ENCODE peak calls at places on chromosomes 7 and 10, in six cellular contexts. A is endothelial cell, Q is retinal pigment epithelial cell, M is A549, U is cardiac fibroblast, B is left ventricle myocardium inferior. N is an unnamed sample.

GRCh38 chr7:51028128-51028830 is 245.6 kb upstream of the GRB10 start:
- DNase-seq in U (no peak), A (no peak), M (no peak), B (no peak), Q (no peak), N (no peak)

GRCh38 chr10:37146443-37146842 is 21.0 kb downstream of the ANKRD30A start:
- DNase-seq in B (no peak), Q (no peak), U (no peak), M (no peak), A (no peak), N (no peak)

GRCh38 chr10:93181929-93182327 is 108.2 kb downstream of the CYP26A1 start:
- DNase-seq in Q (no peak), M (no peak), A (no peak), B (no peak), U (no peak), N (no peak)

GRCh38 chr10:58362026-58362799 is 23.0 kb upstream of the TFAM start:
- DNase-seq in B (no peak), U (peak), A (no peak), M (no peak), Q (no peak), N (no peak)

GRCh38 chr10:131200856-131201470 is 110.6 kb downstream of the TCERG1L start:
- DNase-seq in Q (no peak), M (no peak), A (no peak), B (no peak), U (no peak), N (no peak)

GRCh38 chr7:71120096-71120495 is 11.8 kb upstream of the GALNT17 start:
- DNase-seq in A (no peak), M (no peak), B (no peak), U (no peak), Q (no peak), N (no peak)

GRCh38 chr10:15642095-15642494 is 77.6 kb downstream of the ITGA8 start:
- DNase-seq in A (no peak), B (no peak), U (peak), M (no peak), Q (no peak), N (no peak)

GRCh38 chr7:4873071-4873944 is 10.2 kb downstream of the RADIL start:
- DNase-seq in Q (no peak), A (no peak), M (no peak), U (no peak), B (no peak), N (no peak)

GRCh38 chr10:36681751-36682633 is 443.4 kb upstream of the ANKRD30A start:
- DNase-seq in A (no peak), U (no peak), Q (no peak), M (no peak), B (no peak), N (no peak)

GRCh38 chr10:5089869-5090268 is 4.3 kb upstream of the AKR1C3 start:
- DNase-seq in B (no peak), A (peak), Q (no peak), M (no peak), U (peak), N (no peak)
- TF ChIP-seq CTCF in B (peak), A (peak), Q (peak), M (no peak), U (peak), N (no peak)

GRCh38 chr10:23079700-23080099 is 15.7 kb upstream of the MSRB2 start:
- DNase-seq in B (no peak), A (no peak), U (no peak), Q (no peak), M (no peak), N (no peak)

GRCh38 chr10:23080211-23080724 is 15.1 kb upstream of the MSRB2 start:
- DNase-seq in Q (no peak), A (no peak), M (no peak), U (no peak), B (no peak), N (no peak)

GRCh38 chr10:23081156-23081833 is 14.1 kb upstream of the MSRB2 start:
- DNase-seq in A (no peak), Q (no peak), B (no peak), M (no peak), U (no peak), N (no peak)

GRCh38 chr10:23078114-23078513 is 17.3 kb upstream of the MSRB2 start:
- DNase-seq in Q (no peak), M (no peak), A (no peak), U (no peak), B (no peak), N (no peak)

DNA sequence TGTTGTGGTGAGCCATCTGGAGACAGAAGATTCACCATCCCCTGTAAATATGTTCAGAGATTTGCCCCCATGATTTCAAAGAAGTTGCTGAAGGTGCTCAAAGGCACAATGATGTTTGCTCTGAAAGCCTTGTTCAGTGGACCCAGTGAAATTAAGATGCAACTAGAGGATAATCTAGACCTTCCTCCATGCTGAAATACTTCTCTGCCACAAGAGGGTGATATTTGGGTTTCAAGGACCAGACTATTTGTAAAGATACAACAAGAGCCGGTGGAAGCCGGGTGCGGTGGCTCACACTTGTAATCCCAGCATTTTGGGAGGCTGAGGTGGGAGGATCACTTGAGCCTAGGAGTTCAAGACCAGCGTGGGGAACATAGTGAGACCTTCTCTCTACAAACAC is 13.5 kb upstream of the MSRB2 start:
- DNase-seq in Q (no peak), A (no peak), B (no peak), U (peak), M (peak), N (no peak)
- TF ChIP-seq CTCF in Q (peak), A (no peak), B (peak), U (peak), M (peak), N (no peak)

DNA sequence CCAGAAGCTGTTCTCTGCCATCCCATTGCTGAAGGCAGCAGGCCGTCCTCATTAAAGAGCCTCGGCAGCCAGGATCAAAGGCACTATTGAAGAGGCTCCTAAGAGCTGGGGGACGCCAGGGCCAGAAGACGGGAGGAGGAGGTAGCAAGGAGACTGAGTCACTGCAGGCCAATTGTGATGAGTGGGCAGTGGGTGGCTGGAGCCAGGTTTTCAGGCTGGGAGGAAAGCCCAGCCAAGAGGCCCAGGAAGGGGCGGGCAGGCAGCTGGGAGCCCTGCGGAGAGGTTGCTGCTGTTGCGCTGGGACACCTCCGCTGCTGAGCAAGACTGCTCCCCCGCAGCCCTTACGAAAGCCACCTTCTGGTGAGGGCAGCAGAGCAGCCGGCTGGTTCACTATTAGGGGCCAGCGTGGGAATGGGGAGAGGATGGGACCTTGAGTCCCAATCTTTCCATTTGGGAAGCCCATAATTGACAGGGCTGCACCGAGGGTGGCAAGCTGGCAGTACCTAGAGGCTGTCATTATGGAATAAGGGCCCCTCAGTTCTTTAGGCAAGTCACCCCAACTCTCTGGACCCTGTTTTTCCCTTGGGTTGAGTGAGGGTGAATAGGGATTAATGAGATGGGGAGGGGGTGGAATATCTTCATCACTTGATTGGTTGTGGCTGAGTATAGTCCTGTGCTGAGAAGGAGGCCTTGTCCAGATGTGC is 48.4 kb downstream of the UNC5B start:
- DNase-seq in B (peak), Q (peak), U (peak), A (no peak), M (no peak), N (peak)
- TF ChIP-seq CTCF in B (no peak), Q (no peak), U (peak), A (no peak), M (no peak), N (no peak)

GRCh38 chr7:36682102-36682501 is 42.2 kb downstream of the AOAH start:
- DNase-seq in Q (no peak), M (no peak), A (no peak), U (no peak), B (no peak), N (no peak)
- TF ChIP-seq CTCF in Q (no peak), M (no peak), A (no peak), U (no peak), B (no peak), N (no peak)

GRCh38 chr7:112381311-112382091 is 68.8 kb upstream of the IFRD1 start:
- DNase-seq in U (no peak), A (no peak), M (no peak), Q (no peak), B (no peak), N (no peak)

GRCh38 chr7:112386619-112387018 is 63.6 kb upstream of the IFRD1 start:
- DNase-seq in U (no peak), A (no peak), M (no peak), Q (no peak), B (no peak), N (no peak)

DNA sequence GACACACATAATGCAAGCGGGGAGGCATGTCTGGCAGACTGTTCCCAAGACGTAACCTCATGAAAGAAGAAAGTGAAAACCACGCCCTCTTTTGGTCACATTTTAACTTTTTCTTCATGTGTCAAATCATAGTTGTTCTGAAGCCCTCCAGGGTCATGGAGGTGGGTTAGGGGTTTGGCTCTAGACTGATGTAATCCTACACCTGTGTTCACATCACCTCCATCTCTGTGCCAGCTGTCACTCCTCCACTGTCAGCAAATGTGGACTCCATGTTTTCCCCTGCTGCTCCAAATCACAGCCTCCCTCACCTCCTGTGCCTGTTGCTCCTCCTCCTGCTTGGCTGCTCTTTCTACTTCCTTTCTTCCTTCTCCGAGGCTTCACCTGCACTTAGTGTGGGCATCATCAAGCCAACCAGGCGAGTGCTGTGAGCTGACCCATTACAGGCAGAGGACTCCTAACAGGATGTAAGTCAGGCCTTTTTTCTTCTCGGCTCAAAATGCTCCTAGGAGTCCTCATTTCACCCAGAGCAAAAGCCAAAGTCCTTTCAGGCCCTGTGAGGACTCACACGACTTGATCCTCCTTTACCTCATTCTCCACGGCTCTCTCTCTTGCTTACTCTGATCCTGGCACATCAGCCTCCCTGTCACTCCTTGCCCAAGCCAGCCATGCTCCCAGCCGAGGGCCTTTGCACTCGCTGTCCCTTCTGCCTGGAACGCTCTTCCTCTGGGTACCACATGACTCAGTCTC is 66.4 kb upstream of the IFRD1 start:
- DNase-seq in B (no peak), U (peak), A (no peak), M (no peak), Q (no peak), N (no peak)
- TF ChIP-seq CTCF in B (peak), U (no peak), A (no peak), M (no peak), Q (no peak), N (no peak)

GRCh38 chr10:128557149-128557548 is 430.9 kb upstream of the MKI67 start:
- DNase-seq in M (no peak), U (no peak), Q (no peak), A (no peak), B (no peak), N (no peak)
- TF ChIP-seq CTCF in M (no peak), U (no peak), Q (no peak), A (no peak), B (no peak), N (no peak)